ENCODE peak calls at places on chromosome 10, in nine cellular contexts. B is astrocyte, A is thoracic aorta, T is ascending aorta, X is heart right ventricle, F is upper lobe of right lung, G is heart left ventricle, K is keratinocyte, O is body of pancreas. H is an unnamed sample.
A peak's percentile ranks its signal among the peaks of the same experiment; 100 is the strongest.

GRCh38 chr10:88983206-88983605 is 7.4 kb upstream of the FAS start:
- DNase-seq in B (peak; percentile 27), A (no peak), T (no peak), X (no peak), F (no peak), G (no peak), K (no peak), O (no peak), H (no peak)

GRCh38 chr10:30583778-30584415 is 45.7 kb downstream of the LYZL2 start:
- DNase-seq in B (peak; percentile 75), A (peak; percentile 3), T (peak; percentile 84), X (peak; percentile 86), F (no peak), G (no peak), K (no peak), O (peak; percentile 91), H (no peak)

GRCh38 chr10:131979821-131980270 is 1.9 kb downstream of the BNIP3 start:
- DNase-seq in B (no peak), A (no peak), T (no peak), X (peak; percentile 57), F (no peak), G (peak; percentile 79), K (no peak), O (no peak), H (no peak)

GRCh38 chr10:110165239-110165638 is 42.2 kb upstream of the MXI1 start:
- DNase-seq in B (no peak), A (no peak), T (no peak), X (no peak), F (no peak), G (no peak), K (no peak), O (no peak), H (no peak)

GRCh38 chr10:29618341-29619171 is 16.2 kb downstream of the SVIL start:
- DNase-seq in B (no peak), A (no peak), T (no peak), X (no peak), F (peak; percentile 91), G (no peak), K (no peak), O (peak; percentile 56), H (no peak)

GRCh38 chr10:3874988-3875841 is 90.2 kb upstream of the KLF6 start:
- DNase-seq in B (no peak), A (no peak), T (no peak), X (peak; percentile 26), F (no peak), G (no peak), K (no peak), O (peak; percentile 35), H (no peak)

GRCh38 chr10:130495891-130496642 is 359.9 kb downstream of the GLRX3 start:
- DNase-seq in B (peak; percentile 5), A (no peak), T (no peak), X (no peak), F (no peak), G (peak; percentile 16), K (no peak), O (no peak), H (no peak)

GRCh38 chr10:65751218-65751617 is 1174.6 kb upstream of the LRRTM3 start:
- DNase-seq in B (no peak), A (no peak), T (no peak), X (no peak), F (no peak), G (no peak), K (no peak), O (no peak), H (no peak)

DNA sequence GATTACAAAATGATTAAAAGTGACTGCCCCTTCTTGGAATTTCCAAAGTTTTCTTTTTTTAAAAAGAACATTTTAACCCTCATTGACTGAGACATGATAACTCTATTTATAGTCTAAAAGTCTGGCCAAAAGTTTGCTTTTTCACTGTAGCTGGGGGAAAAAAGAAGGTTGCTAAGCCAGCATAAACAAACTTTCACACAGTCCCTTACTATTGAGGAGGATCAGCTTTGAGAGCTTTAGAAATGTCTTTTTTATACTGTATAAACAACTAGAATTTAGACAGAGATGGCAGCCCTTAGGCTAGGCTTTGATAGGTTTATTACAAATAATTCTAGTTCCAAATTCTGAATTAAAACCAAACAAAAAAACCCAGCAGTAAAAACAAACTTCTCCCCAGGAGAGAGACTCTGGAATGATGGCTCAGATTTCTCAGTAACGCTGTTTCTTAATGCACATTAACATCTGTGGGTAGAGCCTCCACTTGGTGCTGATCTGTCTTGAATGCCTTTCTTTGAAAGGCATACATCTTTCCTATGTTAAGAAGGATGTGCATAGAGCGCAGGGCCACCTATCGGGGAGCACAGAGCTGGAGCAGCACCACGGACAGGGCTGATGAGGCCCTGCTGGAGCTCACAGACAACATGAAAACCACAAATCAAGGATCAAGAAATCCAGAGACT is 100.9 kb upstream of the PDLIM1 start:
- DNase-seq in B (peak; percentile 39), A (no peak), T (no peak), X (no peak), F (no peak), G (no peak), K (no peak), O (no peak), H (peak; percentile 56)
- TF ChIP-seq CTCF in B (no peak), A (no peak), T (no peak), X (no peak), F (no peak), G (peak; percentile 23), K (no peak), O (no peak), H (no peak)

GRCh38 chr10:117441812-117442443 is 66.7 kb upstream of the PDZD8 start:
- DNase-seq in B (peak; percentile 89), A (peak; percentile 25), T (peak; percentile 86), X (no peak), F (no peak), G (no peak), K (peak; percentile 58), O (peak; percentile 13), H (peak; percentile 12)

GRCh38 chr10:117439243-117439912 is 64.1 kb upstream of the PDZD8 start:
- DNase-seq in B (peak; percentile 88), A (no peak), T (peak; percentile 83), X (no peak), F (no peak), G (no peak), K (peak; percentile 98), O (peak; percentile 39), H (no peak)

GRCh38 chr10:117442944-117443676 is 67.9 kb upstream of the PDZD8 start:
- DNase-seq in B (peak; percentile 41), A (peak; percentile 47), T (peak; percentile 97), X (peak; percentile 76), F (peak; percentile 89), G (peak; percentile 81), K (no peak), O (peak; percentile 89), H (peak; percentile 72)

GRCh38 chr10:117442521-117442920 is 67.3 kb upstream of the PDZD8 start:
- DNase-seq in B (no peak), A (no peak), T (peak; percentile 80), X (no peak), F (no peak), G (no peak), K (no peak), O (no peak), H (no peak)

DNA sequence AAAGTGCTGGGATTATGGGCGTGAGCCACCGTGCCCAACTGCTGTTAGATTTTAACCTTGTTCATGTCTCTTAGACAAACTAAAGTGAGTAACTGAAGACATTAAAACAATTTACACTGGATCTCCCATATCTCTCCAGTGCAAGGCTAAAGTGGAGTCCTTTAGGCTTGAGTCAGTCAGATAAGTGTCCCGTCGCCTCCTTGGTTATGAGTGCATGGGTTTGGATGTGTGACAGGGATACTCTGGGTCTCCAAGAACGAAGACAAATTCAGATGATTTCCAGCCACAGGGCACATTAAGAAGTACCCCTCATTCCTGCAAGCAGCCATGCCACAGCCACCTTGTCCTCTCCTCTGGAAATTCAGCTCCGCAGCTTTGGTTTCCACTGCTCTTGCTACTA is 66.1 kb upstream of the PDZD8 start:
- DNase-seq in B (no peak), A (no peak), T (no peak), X (no peak), F (no peak), G (no peak), K (no peak), O (no peak), H (no peak)
- H3K27ac ChIP-seq in B (peak overlapping the region; percentile 47), A (peak overlapping the region; percentile 74), T (peak overlapping the region; percentile 84), X (no peak overlapping the region), F (no peak overlapping the region), G (no peak overlapping the region), K (no peak overlapping the region), O (no peak overlapping the region), H (no peak overlapping the region)

GRCh38 chr10:43419997-43420368 is 11.0 kb upstream of the HNRNPF start:
- DNase-seq in B (no peak), A (no peak), T (no peak), X (no peak), F (no peak), G (no peak), K (no peak), O (no peak), H (no peak)
- H3K4me3 ChIP-seq in B (peak overlapping the region; percentile 53), A (peak overlapping the region; percentile 76), T (peak overlapping the region; percentile 72), X (peak overlapping the region; percentile 63), F (peak overlapping the region; percentile 72), G (peak overlapping the region; percentile 58), K (peak overlapping the region; percentile 5), O (no peak overlapping the region), H (peak overlapping the region; percentile 81)

DNA sequence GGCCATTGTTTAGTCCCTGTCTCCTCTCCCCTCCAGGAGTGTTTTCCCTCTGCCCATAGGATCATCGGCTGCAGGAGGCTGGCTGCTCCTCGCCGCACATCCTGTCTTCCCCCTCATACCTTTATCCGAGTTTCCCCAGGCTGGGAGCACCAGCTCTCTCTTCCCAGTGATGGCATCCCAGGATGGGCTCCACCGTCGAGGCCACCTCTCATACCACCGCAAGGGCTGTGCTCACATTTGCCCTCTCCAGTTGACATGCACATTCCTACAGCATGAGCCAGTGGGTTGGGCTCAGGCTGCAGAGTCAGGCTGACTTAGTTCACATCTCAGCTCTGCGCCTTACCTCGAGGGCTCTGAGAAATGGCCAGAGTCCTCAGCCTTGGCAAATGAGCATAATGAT is 12.1 kb downstream of the HKDC1 start:
- DNase-seq in B (peak; percentile 80), A (no peak), T (no peak), X (no peak), F (no peak), G (no peak), K (peak; percentile 76), O (no peak), H (no peak)
- TF ChIP-seq CTCF in B (no peak), A (no peak), T (no peak), X (no peak), F (no peak), G (no peak), K (peak; percentile 12), O (no peak), H (no peak)

DNA sequence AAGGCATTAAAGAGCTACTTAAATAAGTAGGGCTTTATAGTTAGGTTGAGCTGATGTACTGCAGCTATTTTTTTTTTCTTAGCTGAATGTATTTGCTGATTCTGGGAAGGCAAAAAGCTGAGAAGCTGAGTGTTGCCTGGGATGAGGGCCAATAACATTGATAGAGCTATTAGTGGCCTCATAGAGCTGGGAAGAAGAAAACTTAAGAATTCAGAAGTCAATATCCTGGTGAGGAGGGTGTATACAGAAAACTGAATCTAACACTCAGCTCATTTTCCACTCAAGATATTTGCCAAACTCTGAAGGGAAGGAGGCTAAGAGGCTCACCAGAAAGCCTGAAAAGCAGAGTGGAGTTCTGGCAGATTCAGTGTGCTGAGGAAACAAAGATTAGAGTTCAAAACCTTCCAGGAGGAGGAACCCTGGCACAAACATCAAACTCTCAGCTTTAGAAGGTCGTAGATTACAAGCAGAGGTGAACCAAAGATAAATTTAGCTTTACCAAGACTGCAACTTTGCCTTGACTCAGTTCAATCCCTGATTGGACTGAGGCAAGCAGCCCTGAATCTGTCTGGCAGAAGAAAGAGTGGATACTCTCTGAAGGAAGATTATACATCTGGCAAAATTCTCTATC is 11.3 kb downstream of the PPP1R3C start:
- DNase-seq in B (no peak), A (no peak), T (no peak), X (no peak), F (no peak), G (no peak), K (no peak), O (peak; percentile 47), H (no peak)
- H3K27ac ChIP-seq in B (no peak overlapping the region), A (no peak overlapping the region), T (peak overlapping the region; percentile 8), X (peak overlapping the region; percentile 12), F (no peak overlapping the region), G (peak overlapping the region; percentile 41), K (no peak overlapping the region), O (no peak overlapping the region), H (no peak overlapping the region)

H was measured in dorsolateral prefrontal cortex.